ENCODE peak calls at places on chromosomes 5 and 9, in six cellular contexts. J is fibroblast of lung, U is H1, I is mammary epithelial cell, Z is GM23338, W is hepatocyte. L is an unnamed sample.

GRCh38 chr5:1341863-1342262 is 3.0 kb downstream of the CLPTM1L start:
- DNase-seq in Z (no peak), I (no peak), J (no peak), W (no peak), U (no peak), L (no peak)

GRCh38 chr5:62385136-62385535 is 18.6 kb downstream of the DIMT1 start:
- DNase-seq in J (no peak), Z (no peak), I (peak; percentile 78), W (no peak), U (no peak), L (peak; percentile 85)

GRCh38 chr9:23123048-23123632 is 676.5 kb downstream of the DMRTA1 start:
- DNase-seq in U (peak; percentile 15), Z (peak; percentile 72), W (peak; percentile 71), J (peak; percentile 1), I (peak; percentile 4), L (peak; percentile 52)

GRCh38 chr5:160183075-160183474 is 46.2 kb upstream of the FABP6 start:
- DNase-seq in J (no peak), Z (no peak), I (peak; percentile 44), U (no peak), W (no peak), L (peak; percentile 62)

GRCh38 chr9:14258840-14259239 is 55.1 kb downstream of the NFIB start:
- DNase-seq in Z (no peak), U (no peak), J (peak; percentile 52), I (peak; percentile 80), W (no peak), L (peak; percentile 76)

GRCh38 chr5:146466521-146467349 is 19.6 kb downstream of the TCERG1 start:
- DNase-seq in J (peak; percentile 49), U (no peak), Z (peak; percentile 21), W (no peak), I (no peak), L (peak; percentile 42)

GRCh38 chr5:168286386-168286785 is 5.1 kb upstream of the WWC1 start:
- DNase-seq in I (no peak), Z (peak; percentile 84), U (no peak), W (no peak), J (no peak), L (no peak)

GRCh38 chr5:39928709-39929108 is 503.9 kb upstream of the DAB2 start:
- DNase-seq in Z (no peak), U (no peak), W (no peak), J (no peak), I (no peak), L (no peak)

GRCh38 chr5:149271195-149271716 is 403 bp upstream of the AFAP1L1 start:
- DNase-seq in Z (peak; percentile 68), W (peak; percentile 44), U (no peak), J (no peak), I (peak; percentile 29), L (no peak)

GRCh38 chr5:138468966-138469539 is 3.8 kb downstream of the EGR1 start:
- DNase-seq in U (no peak), I (no peak), J (no peak), Z (no peak), W (peak; percentile 80), L (no peak)

GRCh38 chr5:43019615-43020293 is 20.4 kb downstream of the ANXA2R start:
- DNase-seq in U (no peak), Z (peak; percentile 93), W (peak; percentile 85), J (peak; percentile 92), I (no peak), L (peak; percentile 97)

GRCh38 chr5:81829242-81829641 is 78.3 kb upstream of the SSBP2 start:
- DNase-seq in I (no peak), W (no peak), U (no peak), J (no peak), Z (no peak), L (no peak)

GRCh38 chr9:76401580-76402354 is 7.5 kb upstream of the RFK start:
- DNase-seq in I (no peak), Z (no peak), J (peak; percentile 15), U (no peak), W (no peak), L (peak; percentile 45)

GRCh38 chr9:98318041-98318790 is 62.8 kb upstream of the TBC1D2 start:
- DNase-seq in U (no peak), I (no peak), Z (no peak), W (no peak), J (no peak), L (no peak)

GRCh38 chr9:29793970-29794369 is 2220.7 kb upstream of the C9orf72 start:
- DNase-seq in Z (no peak), U (no peak), W (no peak), I (no peak), J (no peak), L (no peak)

GRCh38 chr5:41722359-41722950 is 147.8 kb downstream of the OXCT1 start:
- DNase-seq in U (no peak), J (no peak), W (no peak), Z (peak; percentile 2), I (no peak), L (peak; percentile 30)

GRCh38 chr5:72402959-72403628 is 82.9 kb downstream of the PTCD2 start:
- DNase-seq in I (no peak), W (no peak), Z (peak; percentile 57), U (no peak), J (peak; percentile 35), L (peak; percentile 21)

GRCh38 chr9:104896131-104896530 is 31.8 kb downstream of the ABCA1 start:
- DNase-seq in Z (no peak), W (no peak), U (no peak), I (no peak), J (peak; percentile 44), L (no peak)

GRCh38 chr5:54525692-54526091 is 8.1 kb downstream of the SNX18 start:
- DNase-seq in W (no peak), I (no peak), J (no peak), Z (no peak), U (no peak), L (no peak)

DNA sequence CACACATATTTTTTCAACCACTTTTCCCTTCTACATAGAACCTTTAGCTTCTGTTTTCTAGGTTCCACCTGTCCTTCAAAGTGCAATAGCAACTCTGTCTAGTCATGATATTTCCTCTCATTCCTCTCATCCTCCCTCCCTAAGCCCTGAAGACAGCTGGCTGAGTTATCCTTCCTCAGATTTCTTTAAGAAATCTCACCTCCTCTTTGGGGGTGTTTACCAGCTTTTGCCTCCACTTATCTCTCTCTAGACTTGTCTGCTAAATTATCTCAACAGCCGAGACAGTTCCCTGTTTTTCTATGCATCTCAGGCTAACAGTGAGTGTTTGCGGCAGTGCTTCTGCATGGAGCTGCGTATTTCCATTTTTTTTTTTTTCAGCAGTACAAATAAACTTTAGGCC is 20.8 kb downstream of the KCTD16 start:
- DNase-seq in J (no peak), U (no peak), I (no peak), Z (no peak), W (no peak), L (no peak)
- H2AFZ ChIP-seq in J (no peak overlapping the region), U (peak overlapping the region; percentile 95), I (peak overlapping the region; percentile 25), Z (peak overlapping the region; percentile 52), W (no peak overlapping the region), L (no peak overlapping the region)

GRCh38 chr5:135695656-135696055 is 116.9 kb upstream of the CXCL14 start:
- DNase-seq in I (no peak), W (peak; percentile 1), J (no peak), U (no peak), Z (no peak), L (no peak)

GRCh38 chr5:135694016-135694415 is 115.2 kb upstream of the CXCL14 start:
- DNase-seq in I (peak; percentile 8), W (peak; percentile 50), U (no peak), J (no peak), Z (no peak), L (no peak)

GRCh38 chr5:135693371-135693955 is 114.7 kb upstream of the CXCL14 start:
- DNase-seq in I (peak; percentile 87), Z (no peak), J (no peak), U (no peak), W (peak; percentile 1), L (no peak)

GRCh38 chr5:135696317-135696716 is 117.5 kb upstream of the CXCL14 start:
- DNase-seq in Z (no peak), J (no peak), W (no peak), I (no peak), U (no peak), L (no peak)

DNA sequence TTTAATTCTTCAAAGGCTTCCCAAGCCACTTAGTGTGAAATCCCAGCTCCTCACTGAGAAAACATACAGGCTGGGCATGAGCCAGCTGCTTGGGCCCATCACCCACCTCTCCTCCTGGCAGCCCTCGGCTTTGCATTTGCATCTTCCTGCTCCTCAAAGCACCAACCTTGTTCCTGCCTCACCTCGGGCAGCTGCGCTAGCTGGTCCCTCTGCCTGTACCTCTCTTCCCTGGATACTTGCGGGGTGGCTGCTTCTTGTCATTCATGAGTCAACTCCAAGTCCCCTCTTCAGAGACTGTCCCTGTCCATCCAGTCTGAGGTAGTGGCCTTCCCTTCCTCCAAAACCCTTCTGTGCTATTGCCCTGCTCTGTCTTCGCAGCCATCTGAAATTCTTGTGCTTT is 116.1 kb upstream of the CXCL14 start:
- DNase-seq in U (no peak), J (no peak), I (no peak), Z (no peak), W (peak; percentile 3), L (no peak)
- TF ChIP-seq EZH2 in U (no peak), J (no peak), I (no peak), Z (no peak), W (no peak), L (no peak)

DNA sequence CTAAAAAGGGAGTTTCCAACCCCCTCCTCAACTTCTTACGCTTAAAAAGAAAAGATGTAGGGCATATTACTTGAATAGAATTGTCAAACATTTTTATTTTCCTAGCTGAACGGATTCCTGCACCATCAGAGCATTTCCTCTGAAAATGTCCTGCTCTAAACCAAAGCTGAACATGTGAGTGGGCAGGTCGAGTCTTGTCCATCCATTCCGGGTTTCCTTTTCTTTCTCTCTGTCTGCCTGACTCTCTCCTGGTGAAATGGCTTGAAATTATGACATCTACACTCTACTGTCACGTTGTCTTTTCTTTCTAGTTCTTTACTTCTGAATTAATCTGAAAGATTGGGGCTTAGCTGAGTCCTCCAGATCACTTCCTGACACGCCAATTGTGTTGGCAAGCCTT is 39.2 kb upstream of the PTPN3 start:
- DNase-seq in I (peak; percentile 76), U (no peak), J (no peak), W (no peak), Z (no peak), L (no peak)
- H3K27ac ChIP-seq in I (peak overlapping the region; percentile 77), U (no peak overlapping the region), J (no peak overlapping the region), W (no peak overlapping the region), Z (no peak overlapping the region), L (no peak overlapping the region)

GRCh38 chr9:69532359-69532758 is 139.8 kb downstream of the APBA1 start:
- DNase-seq in J (no peak), I (no peak), U (no peak), W (no peak), Z (no peak), L (no peak)
- H2AFZ ChIP-seq in J (no peak overlapping the region), I (no peak overlapping the region), U (no peak overlapping the region), W (no peak overlapping the region), Z (no peak overlapping the region), L (no peak overlapping the region)

L was measured in PC-3.